ENCODE peak calls at places on chromosome 10, in ten cellular contexts. S is RWPE1, I is AG10803, K is adrenal gland, G is brain microvascular endothelial cell, Z is GM10248, A is spleen, M is breast epithelium, T is GM06990, Y is prostate gland. U is an unnamed sample.

GRCh38 chr10:95478935-95479334 is 82.2 kb downstream of the SORBS1 start:
- DNase-seq in Y (no peak), Z (no peak), K (no peak), T (no peak), A (no peak), G (no peak), M (no peak), I (no peak), S (no peak), U (no peak)

GRCh38 chr10:118259288-118259906 is 82.7 kb downstream of the FAM204A start:
- DNase-seq in A (no peak), G (no peak), Y (peak), K (peak), S (peak), T (no peak), M (no peak), Z (peak), I (peak), U (no peak)

GRCh38 chr10:28774051-28774995 is 97.0 kb downstream of the BAMBI start:
- DNase-seq in S (no peak), A (no peak), K (no peak), Y (no peak), Z (no peak), I (no peak), M (no peak), G (peak), T (no peak), U (no peak)

GRCh38 chr10:36597921-36598320 is 527.5 kb upstream of the ANKRD30A start:
- DNase-seq in S (no peak), A (no peak), Z (no peak), I (peak), Y (no peak), M (no peak), G (no peak), K (no peak), T (no peak), U (no peak)

GRCh38 chr10:29120216-29120615 is 168.7 kb upstream of the LYZL1 start:
- DNase-seq in G (peak), A (no peak), Z (no peak), I (peak), K (peak), M (no peak), Y (no peak), T (no peak), S (peak), U (no peak)

GRCh38 chr10:13890233-13890616 is 303.5 kb downstream of the PRPF18 start:
- DNase-seq in S (no peak), K (no peak), I (no peak), T (no peak), Y (no peak), Z (no peak), G (peak), A (no peak), M (no peak), U (no peak)

GRCh38 chr10:7409732-7410168 is 1.1 kb downstream of the SFMBT2 start:
- DNase-seq in I (no peak), G (no peak), Z (peak), Y (peak), A (no peak), K (no peak), M (no peak), T (no peak), S (peak), U (peak)

GRCh38 chr10:11089272-11089671 is 71.6 kb downstream of the CELF2 start:
- DNase-seq in T (no peak), M (no peak), Z (no peak), K (no peak), Y (no peak), S (no peak), A (no peak), I (no peak), G (no peak), U (no peak)

GRCh38 chr10:44939691-44940401 is 19.8 kb upstream of the RASSF4 start:
- DNase-seq in K (no peak), A (no peak), Z (no peak), Y (no peak), I (no peak), G (no peak), T (no peak), M (no peak), S (no peak), U (no peak)

GRCh38 chr10:24483701-24484100 is 240.0 kb downstream of the ARHGAP21 start:
- DNase-seq in K (peak), Z (no peak), G (peak), T (no peak), Y (peak), I (peak), A (no peak), M (peak), S (peak), U (no peak)

GRCh38 chr10:79223346-79224048 is 123.8 kb upstream of the PPIF start:
- DNase-seq in T (no peak), I (no peak), Y (no peak), G (peak), S (no peak), A (no peak), Z (no peak), M (no peak), K (peak), U (peak)

GRCh38 chr10:112307631-112308502 is 24.7 kb downstream of the TECTB start:
- DNase-seq in A (no peak), Y (no peak), I (peak), Z (peak), M (no peak), S (peak), T (peak), G (peak), K (peak), U (no peak)

GRCh38 chr10:77682408-77683087 is 44.9 kb upstream of the KCNMA1 start:
- DNase-seq in T (no peak), A (no peak), G (no peak), K (no peak), Z (no peak), M (no peak), I (no peak), Y (no peak), S (no peak), U (no peak)

GRCh38 chr10:131830446-131831130 is 70.2 kb upstream of the PPP2R2D start:
- DNase-seq in Z (no peak), G (no peak), A (peak), Y (no peak), S (no peak), I (no peak), K (no peak), M (peak), T (no peak), U (no peak)

GRCh38 chr10:8473205-8473604 is 418.7 kb downstream of the GATA3 start:
- DNase-seq in I (no peak), A (no peak), S (no peak), M (no peak), T (no peak), G (no peak), Z (no peak), Y (no peak), K (no peak), U (no peak)

GRCh38 chr10:14670551-14671240 is 104.0 kb downstream of the FAM107B start:
- DNase-seq in I (peak), Y (no peak), S (no peak), G (no peak), A (no peak), M (no peak), Z (no peak), T (no peak), K (no peak), U (no peak)

GRCh38 chr10:13924020-13924725 is 337.4 kb downstream of the PRPF18 start:
- DNase-seq in I (peak), Y (no peak), Z (no peak), T (no peak), M (no peak), K (no peak), S (peak), A (no peak), G (peak), U (no peak)

GRCh38 chr10:89458289-89458688 is 43.9 kb downstream of the IFIT5 start:
- DNase-seq in Z (no peak), I (peak), A (no peak), G (peak), T (no peak), S (peak), M (no peak), Y (no peak), K (no peak), U (no peak)

GRCh38 chr10:67697646-67698245 is 1.8 kb upstream of the CTNNA3 start:
- DNase-seq in Y (peak), K (no peak), I (peak), A (no peak), S (peak), G (peak), T (no peak), Z (peak), M (no peak), U (peak)

GRCh38 chr10:104309980-104310978 is 28.0 kb downstream of the ITPRIP start:
- DNase-seq in K (peak), Y (peak), Z (no peak), S (no peak), I (peak), A (no peak), G (peak), M (no peak), T (no peak), U (peak)

GRCh38 chr10:106705576-106706526 is 458.7 kb downstream of the SORCS1 start:
- DNase-seq in K (peak), G (peak), I (peak), A (no peak), T (no peak), M (no peak), Y (peak), Z (peak), S (peak), U (peak)

GRCh38 chr10:89235073-89235798 is 16.3 kb downstream of the LIPA start:
- DNase-seq in G (no peak), T (no peak), Y (no peak), M (peak), K (peak), I (peak), A (no peak), Z (no peak), S (no peak), U (peak)

GRCh38 chr10:5981529-5981928 is 4.2 kb upstream of the IL15RA start:
- DNase-seq in I (no peak), K (no peak), Z (no peak), S (no peak), M (no peak), G (no peak), Y (no peak), A (no peak), T (no peak), U (no peak)

GRCh38 chr10:5976689-5977470 is 463 bp downstream of the IL15RA start:
- DNase-seq in A (peak), Y (peak), I (peak), G (no peak), T (peak), Z (peak), K (peak), M (no peak), S (peak), U (peak)

GRCh38 chr10:5973069-5973468 is 4.3 kb downstream of the IL15RA start:
- DNase-seq in G (no peak), Y (no peak), K (no peak), A (no peak), M (no peak), T (no peak), Z (no peak), S (no peak), I (no peak), U (no peak)

GRCh38 chr10:5975641-5976473 is 1.5 kb downstream of the IL15RA start:
- DNase-seq in I (peak), Z (peak), K (peak), A (no peak), M (no peak), T (peak), G (no peak), S (peak), Y (no peak), U (peak)

GRCh38 chr10:5977471-5978370 is at the start of gene IL15RA:
- DNase-seq in A (peak), S (peak), M (peak), I (peak), G (peak), Y (peak), T (peak), Z (peak), K (peak), U (peak)
- TF ChIP-seq CTCF in A (peak), S (peak), M (no peak), I (no peak), G (no peak), Y (peak), T (peak), Z (peak), K (no peak), U (no peak)

DNA sequence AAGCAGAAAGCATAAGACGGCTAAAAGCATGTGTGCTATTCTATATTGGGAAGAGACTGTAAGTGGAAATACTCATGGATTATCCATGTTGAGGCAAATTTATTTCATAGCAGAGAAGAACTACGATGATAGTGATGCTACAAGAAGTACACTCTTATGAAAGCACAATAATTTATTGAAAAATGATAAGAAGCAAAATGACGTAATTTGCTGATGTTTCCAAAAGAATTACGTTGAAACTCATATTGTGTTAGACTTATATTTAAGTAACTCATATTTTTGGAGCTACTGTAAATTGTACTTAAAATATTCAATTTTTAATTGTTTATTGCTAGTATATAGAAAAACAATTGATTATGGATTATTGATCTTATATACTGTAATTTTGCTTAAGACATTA is 1622.5 kb downstream of the REEP3 start:
- DNase-seq in T (no peak), Y (no peak), A (no peak), M (no peak), K (no peak), Z (no peak), I (no peak), G (no peak), S (no peak), U (no peak)
- TF ChIP-seq CTCF in T (no peak), Y (no peak), A (no peak), M (no peak), K (no peak), Z (no peak), I (no peak), G (no peak), S (no peak), U (no peak)

DNA sequence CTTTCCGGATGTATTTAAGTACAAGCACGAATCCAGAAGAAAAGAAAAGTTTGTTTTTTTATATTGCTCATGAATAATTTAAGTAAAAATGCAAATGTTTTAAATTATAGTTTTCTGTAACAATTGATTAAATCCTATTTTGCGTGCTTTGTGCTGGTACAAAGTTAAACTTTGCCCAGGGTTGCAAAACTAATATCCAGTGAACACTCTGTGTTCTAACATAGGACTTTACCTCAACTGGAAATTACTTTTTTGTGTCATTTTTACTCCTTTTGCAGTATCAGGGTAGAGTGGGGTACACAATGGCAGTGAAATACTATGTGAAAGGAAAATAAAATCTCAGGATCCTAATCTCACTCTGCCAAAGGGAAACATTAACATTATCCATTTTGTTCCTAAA is 801.4 kb upstream of the MBL2 start:
- DNase-seq in Z (no peak), G (no peak), I (no peak), A (no peak), S (no peak), M (no peak), Y (no peak), K (no peak), T (no peak), U (no peak)
- TF ChIP-seq CTCF in Z (no peak), G (no peak), I (no peak), A (no peak), S (no peak), M (no peak), Y (no peak), K (no peak), T (no peak), U (no peak)

DNA sequence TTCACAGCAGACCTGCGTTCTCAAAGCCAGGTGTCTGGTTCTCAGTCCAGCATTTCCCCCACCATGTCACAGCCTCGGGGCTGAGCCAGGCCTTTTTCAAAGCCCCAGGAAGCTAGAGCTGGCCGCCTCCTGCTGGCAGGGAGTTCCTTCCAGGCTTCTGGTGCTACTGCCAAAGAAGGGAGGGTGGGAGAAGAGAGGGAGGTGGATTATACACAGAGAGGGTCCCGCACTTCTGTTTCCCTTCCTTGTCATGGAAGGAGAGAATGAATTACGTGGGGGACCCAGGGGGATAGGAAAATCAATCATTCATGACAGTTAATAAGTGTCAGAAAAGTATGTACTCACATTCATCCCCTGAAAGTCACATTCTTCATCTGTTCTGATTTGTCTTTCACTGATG is 600 bp upstream of the LGI1 start:
- DNase-seq in K (no peak), A (no peak), Y (no peak), G (no peak), I (no peak), T (no peak), S (no peak), Z (no peak), M (no peak), U (no peak)
- TF ChIP-seq CTCF in K (no peak), A (no peak), Y (no peak), G (peak), I (peak), T (no peak), S (no peak), Z (no peak), M (no peak), U (no peak)

DNA sequence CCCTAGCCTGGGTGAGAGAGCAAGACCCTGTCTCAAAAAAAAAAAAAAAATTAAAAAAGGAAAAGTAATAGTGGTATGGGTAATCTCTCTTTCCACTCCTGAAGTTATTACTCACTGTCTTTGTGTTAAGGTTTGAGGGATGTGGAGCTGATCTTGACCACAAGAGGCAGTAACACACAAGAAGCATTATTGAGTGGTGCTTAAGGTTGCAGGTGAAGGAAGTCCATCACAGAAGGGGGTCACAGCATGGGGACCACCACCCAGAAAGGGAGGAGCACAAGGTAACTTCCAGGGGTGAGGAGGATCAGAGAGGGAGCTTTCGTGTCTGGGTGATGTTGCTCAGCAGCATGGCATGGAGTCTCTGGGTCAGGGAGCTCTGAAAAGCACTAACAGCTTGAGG is 100.2 kb upstream of the DNAJC1 start:
- DNase-seq in G (no peak), S (peak), Y (no peak), M (no peak), T (no peak), A (no peak), K (no peak), Z (peak), I (no peak), U (no peak)
- TF ChIP-seq CTCF in G (peak), S (no peak), Y (no peak), M (no peak), T (peak), A (no peak), K (no peak), Z (peak), I (peak), U (no peak)

DNA sequence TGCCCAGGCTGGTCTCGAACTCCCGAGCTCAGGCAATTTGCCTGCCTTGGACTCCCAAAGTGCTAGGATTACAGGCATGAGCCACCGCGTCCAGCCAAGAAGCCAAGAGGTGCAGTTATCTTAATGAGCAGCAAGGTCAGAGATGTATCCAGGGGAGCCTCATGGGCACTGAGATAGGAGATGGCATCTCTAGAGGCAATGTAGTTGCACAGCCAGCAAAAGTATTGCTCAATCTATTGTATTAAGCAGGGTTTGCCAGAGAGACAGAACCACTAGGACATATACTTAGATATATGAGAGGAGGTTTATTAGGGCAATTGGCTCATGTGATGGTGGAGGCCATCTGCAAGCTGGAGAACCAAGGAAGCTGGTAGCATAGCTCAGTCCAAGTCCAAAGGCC is 16.3 kb upstream of the VPS26A start:
- DNase-seq in Y (no peak), M (no peak), G (no peak), T (no peak), A (no peak), I (no peak), Z (no peak), S (no peak), K (no peak), U (no peak)
- TF ChIP-seq CTCF in Y (no peak), M (no peak), G (no peak), T (no peak), A (no peak), I (no peak), Z (no peak), S (no peak), K (no peak), U (no peak)

GRCh38 chr10:12589271-12589670 is 239.9 kb downstream of the CAMK1D start:
- DNase-seq in Z (peak), I (no peak), T (no peak), M (no peak), K (no peak), S (no peak), G (no peak), A (no peak), Y (no peak), U (no peak)
- TF ChIP-seq CTCF in Z (no peak), I (no peak), T (no peak), M (no peak), K (no peak), S (no peak), G (no peak), A (no peak), Y (no peak), U (no peak)

GRCh38 chr10:71431945-71432905 is 35.5 kb downstream of the CDH23 start:
- DNase-seq in A (peak), Y (no peak), Z (no peak), G (no peak), K (no peak), T (no peak), M (no peak), S (no peak), I (no peak), U (no peak)
- TF ChIP-seq CTCF in A (no peak), Y (no peak), Z (no peak), G (peak), K (no peak), T (no peak), M (no peak), S (no peak), I (no peak), U (no peak)

GRCh38 chr10:123972481-123973401 is 81.1 kb upstream of the CPXM2 start:
- DNase-seq in S (no peak), K (no peak), A (no peak), Z (no peak), Y (no peak), T (no peak), M (no peak), I (no peak), G (no peak), U (no peak)
- TF ChIP-seq CTCF in S (no peak), K (no peak), A (no peak), Z (no peak), Y (no peak), T (no peak), M (no peak), I (no peak), G (no peak), U (no peak)

U was measured in heart right ventricle.